ENCODE peak calls at places on chromosome 13, in ten cellular contexts. One of them, this sample, is unnamed.

GRCh38 chr13:73422973-73423372 is 364.2 kb downstream of the KLF5 start:
- DNase-seq in cardiac muscle cell: no peak
- DNase-seq in adrenal gland: no peak
- DNase-seq in fibroblast of lung: no peak
- DNase-seq in GM12865: no peak
- DNase-seq in activated B cell treated with CpG ODN at 0.5 μM for 24 hours: no peak
- DNase-seq in IMR-90: no peak
- DNase-seq in neural crest cell: no peak
- DNase-seq in GM10248: no peak
- DNase-seq in tibial nerve: no peak
- DNase-seq in this sample: no peak

GRCh38 chr13:112210401-112210800 is 143.5 kb downstream of the SOX1 start:
- DNase-seq in IMR-90: no peak
- DNase-seq in neural crest cell: no peak
- DNase-seq in adrenal gland: no peak
- DNase-seq in GM12865: no peak
- DNase-seq in cardiac muscle cell: no peak
- DNase-seq in fibroblast of lung: no peak
- DNase-seq in tibial nerve: no peak
- DNase-seq in GM10248: no peak
- DNase-seq in activated B cell treated with CpG ODN at 0.5 μM for 24 hours: no peak
- DNase-seq in this sample: no peak

GRCh38 chr13:109509154-109509905 is 277.1 kb downstream of the IRS2 start:
- DNase-seq in neural crest cell: no peak
- DNase-seq in tibial nerve: no peak
- DNase-seq in IMR-90: peak; percentile 66
- DNase-seq in adrenal gland: no peak
- DNase-seq in GM12865: no peak
- DNase-seq in fibroblast of lung: peak; percentile 82
- DNase-seq in cardiac muscle cell: no peak
- DNase-seq in GM10248: no peak
- DNase-seq in activated B cell treated with CpG ODN at 0.5 μM for 24 hours: no peak
- DNase-seq in this sample: no peak

GRCh38 chr13:30808600-30808999 is 73.3 kb downstream of the ALOX5AP start:
- DNase-seq in activated B cell treated with CpG ODN at 0.5 μM for 24 hours: no peak
- DNase-seq in neural crest cell: no peak
- DNase-seq in GM10248: no peak
- DNase-seq in GM12865: no peak
- DNase-seq in cardiac muscle cell: no peak
- DNase-seq in tibial nerve: no peak
- DNase-seq in adrenal gland: no peak
- DNase-seq in IMR-90: no peak
- DNase-seq in fibroblast of lung: no peak
- DNase-seq in this sample: no peak

GRCh38 chr13:113220141-113220598 is 10.8 kb downstream of the CUL4A start:
- DNase-seq in cardiac muscle cell: no peak
- DNase-seq in fibroblast of lung: no peak
- DNase-seq in GM10248: no peak
- DNase-seq in neural crest cell: no peak
- DNase-seq in IMR-90: no peak
- DNase-seq in adrenal gland: no peak
- DNase-seq in GM12865: no peak
- DNase-seq in tibial nerve: no peak
- DNase-seq in activated B cell treated with CpG ODN at 0.5 μM for 24 hours: no peak
- DNase-seq in this sample: no peak

GRCh38 chr13:52651880-52652169 is 811 bp upstream of the SUGT1 start:
- DNase-seq in neural crest cell: no peak
- DNase-seq in cardiac muscle cell: no peak
- DNase-seq in fibroblast of lung: no peak
- DNase-seq in adrenal gland: no peak
- DNase-seq in activated B cell treated with CpG ODN at 0.5 μM for 24 hours: no peak
- DNase-seq in IMR-90: no peak
- DNase-seq in tibial nerve: no peak
- DNase-seq in GM12865: no peak
- DNase-seq in GM10248: no peak
- DNase-seq in this sample: no peak

GRCh38 chr13:107447591-107447990 is 767.7 kb downstream of the LIG4 start:
- DNase-seq in adrenal gland: no peak
- DNase-seq in tibial nerve: no peak
- DNase-seq in cardiac muscle cell: no peak
- DNase-seq in GM12865: no peak
- DNase-seq in IMR-90: no peak
- DNase-seq in GM10248: no peak
- DNase-seq in fibroblast of lung: no peak
- DNase-seq in neural crest cell: no peak
- DNase-seq in activated B cell treated with CpG ODN at 0.5 μM for 24 hours: no peak
- DNase-seq in this sample: no peak

GRCh38 chr13:98664047-98664446 is 87.1 kb upstream of the STK24 start:
- DNase-seq in adrenal gland: no peak
- DNase-seq in fibroblast of lung: peak; percentile 9
- DNase-seq in tibial nerve: no peak
- DNase-seq in GM12865: no peak
- DNase-seq in neural crest cell: no peak
- DNase-seq in activated B cell treated with CpG ODN at 0.5 μM for 24 hours: no peak
- DNase-seq in cardiac muscle cell: no peak
- DNase-seq in IMR-90: peak; percentile 85
- DNase-seq in GM10248: no peak
- DNase-seq in this sample: no peak

GRCh38 chr13:23512762-23513395 is 57.3 kb upstream of the TNFRSF19 start:
- DNase-seq in fibroblast of lung: no peak
- DNase-seq in tibial nerve: no peak
- DNase-seq in cardiac muscle cell: no peak
- DNase-seq in adrenal gland: no peak
- DNase-seq in neural crest cell: no peak
- DNase-seq in IMR-90: no peak
- DNase-seq in activated B cell treated with CpG ODN at 0.5 μM for 24 hours: no peak
- DNase-seq in GM10248: no peak
- DNase-seq in GM12865: peak; percentile 52
- DNase-seq in this sample: no peak
- TF ChIP-seq CTCF in fibroblast of lung: peak; percentile 24
- TF ChIP-seq CTCF in tibial nerve: no peak
- TF ChIP-seq CTCF in cardiac muscle cell: peak; percentile 7
- TF ChIP-seq CTCF in adrenal gland: no peak
- TF ChIP-seq CTCF in neural crest cell: peak; percentile 35
- TF ChIP-seq CTCF in IMR-90: peak; percentile 8
- TF ChIP-seq CTCF in activated B cell treated with CpG ODN at 0.5 μM for 24 hours: no peak
- TF ChIP-seq CTCF in GM10248: peak; percentile 2
- TF ChIP-seq CTCF in GM12865: no peak
- TF ChIP-seq CTCF in this sample: peak; percentile 66

GRCh38 chr13:111153977-111154332 is 38.8 kb downstream of the ARHGEF7 start:
- DNase-seq in IMR-90: no peak
- DNase-seq in fibroblast of lung: no peak
- DNase-seq in adrenal gland: no peak
- DNase-seq in GM12865: no peak
- DNase-seq in activated B cell treated with CpG ODN at 0.5 μM for 24 hours: no peak
- DNase-seq in tibial nerve: peak; percentile 15
- DNase-seq in cardiac muscle cell: no peak
- DNase-seq in neural crest cell: no peak
- DNase-seq in GM10248: peak; percentile 45
- DNase-seq in this sample: no peak
- TF ChIP-seq CTCF in IMR-90: no peak
- TF ChIP-seq CTCF in fibroblast of lung: no peak
- TF ChIP-seq CTCF in adrenal gland: peak; percentile 36
- TF ChIP-seq CTCF in GM12865: peak; percentile 6
- TF ChIP-seq CTCF in activated B cell treated with CpG ODN at 0.5 μM for 24 hours: no peak
- TF ChIP-seq CTCF in tibial nerve: peak; percentile 9
- TF ChIP-seq CTCF in cardiac muscle cell: peak; percentile 31
- TF ChIP-seq CTCF in neural crest cell: no peak
- TF ChIP-seq CTCF in GM10248: peak; percentile 7
- TF ChIP-seq CTCF in this sample: no peak

GRCh38 chr13:20514866-20515265 is 10.8 kb downstream of the CRYL1 start:
- DNase-seq in cardiac muscle cell: no peak
- DNase-seq in IMR-90: no peak
- DNase-seq in fibroblast of lung: no peak
- DNase-seq in GM12865: no peak
- DNase-seq in adrenal gland: no peak
- DNase-seq in GM10248: no peak
- DNase-seq in activated B cell treated with CpG ODN at 0.5 μM for 24 hours: no peak
- DNase-seq in tibial nerve: no peak
- DNase-seq in neural crest cell: no peak
- DNase-seq in this sample: no peak
- TF ChIP-seq CTCF in cardiac muscle cell: no peak
- TF ChIP-seq CTCF in IMR-90: no peak
- TF ChIP-seq CTCF in fibroblast of lung: no peak
- TF ChIP-seq CTCF in GM12865: no peak
- TF ChIP-seq CTCF in adrenal gland: no peak
- TF ChIP-seq CTCF in GM10248: no peak
- TF ChIP-seq CTCF in activated B cell treated with CpG ODN at 0.5 μM for 24 hours: no peak
- TF ChIP-seq CTCF in tibial nerve: no peak
- TF ChIP-seq CTCF in neural crest cell: no peak
- TF ChIP-seq CTCF in this sample: no peak

GRCh38 chr13:27665333-27665732 is 43.6 kb downstream of the POLR1D start:
- DNase-seq in GM12865: no peak
- DNase-seq in fibroblast of lung: peak; percentile 9
- DNase-seq in neural crest cell: no peak
- DNase-seq in cardiac muscle cell: peak; percentile 34
- DNase-seq in IMR-90: peak; percentile 20
- DNase-seq in tibial nerve: no peak
- DNase-seq in adrenal gland: no peak
- DNase-seq in GM10248: no peak
- DNase-seq in activated B cell treated with CpG ODN at 0.5 μM for 24 hours: no peak
- DNase-seq in this sample: no peak
- TF ChIP-seq CTCF in GM12865: no peak
- TF ChIP-seq CTCF in fibroblast of lung: peak; percentile 25
- TF ChIP-seq CTCF in neural crest cell: peak; percentile 43
- TF ChIP-seq CTCF in cardiac muscle cell: peak; percentile 21
- TF ChIP-seq CTCF in IMR-90: no peak
- TF ChIP-seq CTCF in tibial nerve: no peak
- TF ChIP-seq CTCF in adrenal gland: peak; percentile 15
- TF ChIP-seq CTCF in GM10248: no peak
- TF ChIP-seq CTCF in activated B cell treated with CpG ODN at 0.5 μM for 24 hours: no peak
- TF ChIP-seq CTCF in this sample: no peak

DNA sequence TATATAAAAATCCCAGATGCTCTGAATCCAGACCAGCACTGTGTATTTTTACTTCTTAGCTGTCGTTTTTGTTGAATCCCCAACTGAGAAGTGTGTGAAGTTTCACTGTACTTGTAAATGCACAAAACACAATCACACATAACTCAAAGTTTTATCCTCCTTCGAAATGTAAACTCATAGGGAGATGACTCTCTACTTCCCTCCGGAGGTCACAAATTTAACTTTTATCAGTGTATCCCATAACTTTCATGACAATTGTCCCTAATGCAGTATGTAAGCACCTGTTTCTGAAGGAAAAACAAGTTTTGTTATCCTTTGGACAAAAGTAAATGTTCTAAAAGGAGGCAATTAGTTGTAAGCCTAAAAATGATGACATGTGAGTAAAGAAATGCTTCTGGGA is 665.0 kb upstream of the SLITRK6 start:
- DNase-seq in adrenal gland: no peak
- DNase-seq in fibroblast of lung: peak; percentile 20
- DNase-seq in cardiac muscle cell: no peak
- DNase-seq in neural crest cell: no peak
- DNase-seq in GM10248: no peak
- DNase-seq in tibial nerve: no peak
- DNase-seq in activated B cell treated with CpG ODN at 0.5 μM for 24 hours: no peak
- DNase-seq in IMR-90: no peak
- DNase-seq in GM12865: no peak
- DNase-seq in this sample: no peak
- TF ChIP-seq CTCF in adrenal gland: no peak
- TF ChIP-seq CTCF in fibroblast of lung: peak; percentile 43
- TF ChIP-seq CTCF in cardiac muscle cell: no peak
- TF ChIP-seq CTCF in neural crest cell: peak; percentile 56
- TF ChIP-seq CTCF in GM10248: peak; percentile 12
- TF ChIP-seq CTCF in tibial nerve: no peak
- TF ChIP-seq CTCF in activated B cell treated with CpG ODN at 0.5 μM for 24 hours: no peak
- TF ChIP-seq CTCF in IMR-90: no peak
- TF ChIP-seq CTCF in GM12865: no peak
- TF ChIP-seq CTCF in this sample: peak; percentile 12

GRCh38 chr13:27650312-27650711 is 28.6 kb downstream of the POLR1D start:
- DNase-seq in cardiac muscle cell: no peak
- DNase-seq in neural crest cell: no peak
- DNase-seq in IMR-90: no peak
- DNase-seq in GM10248: no peak
- DNase-seq in activated B cell treated with CpG ODN at 0.5 μM for 24 hours: no peak
- DNase-seq in fibroblast of lung: no peak
- DNase-seq in tibial nerve: no peak
- DNase-seq in GM12865: no peak
- DNase-seq in adrenal gland: no peak
- DNase-seq in this sample: no peak
- TF ChIP-seq CTCF in cardiac muscle cell: no peak
- TF ChIP-seq CTCF in neural crest cell: no peak
- TF ChIP-seq CTCF in IMR-90: no peak
- TF ChIP-seq CTCF in GM10248: no peak
- TF ChIP-seq CTCF in activated B cell treated with CpG ODN at 0.5 μM for 24 hours: no peak
- TF ChIP-seq CTCF in fibroblast of lung: no peak
- TF ChIP-seq CTCF in tibial nerve: no peak
- TF ChIP-seq CTCF in GM12865: no peak
- TF ChIP-seq CTCF in adrenal gland: no peak
- TF ChIP-seq CTCF in this sample: no peak

This sample was measured in glutamatergic neuron.